ENCODE peak calls at places on chromosomes 5 and 9, in seven cellular contexts. One of them, this sample, is unnamed.

GRCh38 chr5:115787426-115787825 is 29.0 kb downstream of the CDO1 start:
- DNase-seq in fibroblast of lung: no peak
- DNase-seq in PC-9: no peak
- DNase-seq in MM.1S: no peak
- DNase-seq in transverse colon: no peak
- DNase-seq in upper lobe of right lung: no peak
- DNase-seq in psoas muscle: no peak
- DNase-seq in this sample: no peak

GRCh38 chr9:124110307-124110915 is 98.8 kb downstream of the LHX2 start:
- DNase-seq in fibroblast of lung: peak; percentile 58
- DNase-seq in PC-9: peak; percentile 70
- DNase-seq in MM.1S: peak; percentile 70
- DNase-seq in transverse colon: peak; percentile 53
- DNase-seq in upper lobe of right lung: peak; percentile 69
- DNase-seq in psoas muscle: peak; percentile 60
- DNase-seq in this sample: no peak

GRCh38 chr5:164010900-164011299 is 505.5 kb downstream of the MAT2B start:
- DNase-seq in fibroblast of lung: no peak
- DNase-seq in PC-9: no peak
- DNase-seq in MM.1S: no peak
- DNase-seq in transverse colon: no peak
- DNase-seq in upper lobe of right lung: no peak
- DNase-seq in psoas muscle: no peak
- DNase-seq in this sample: no peak

GRCh38 chr5:95760291-95761191 is 29.4 kb downstream of the RHOBTB3 start:
- DNase-seq in fibroblast of lung: peak; percentile 100
- DNase-seq in PC-9: peak; percentile 6
- DNase-seq in MM.1S: peak; percentile 92
- DNase-seq in transverse colon: no peak
- DNase-seq in upper lobe of right lung: no peak
- DNase-seq in psoas muscle: no peak
- DNase-seq in this sample: peak; percentile 91

GRCh38 chr5:54171645-54172384 is 138.6 kb downstream of the ARL15 start:
- DNase-seq in fibroblast of lung: peak; percentile 79
- DNase-seq in PC-9: no peak
- DNase-seq in MM.1S: peak; percentile 31
- DNase-seq in transverse colon: peak; percentile 17
- DNase-seq in upper lobe of right lung: no peak
- DNase-seq in psoas muscle: no peak
- DNase-seq in this sample: peak; percentile 38

GRCh38 chr5:127960126-127960744 is 123.3 kb upstream of the SLC12A2 start:
- DNase-seq in fibroblast of lung: no peak
- DNase-seq in PC-9: no peak
- DNase-seq in MM.1S: peak; percentile 16
- DNase-seq in transverse colon: no peak
- DNase-seq in upper lobe of right lung: no peak
- DNase-seq in psoas muscle: no peak
- DNase-seq in this sample: no peak

GRCh38 chr5:142931896-142932686 is 161.9 kb downstream of the ARHGAP26 start:
- DNase-seq in fibroblast of lung: no peak
- DNase-seq in PC-9: no peak
- DNase-seq in MM.1S: no peak
- DNase-seq in transverse colon: no peak
- DNase-seq in upper lobe of right lung: no peak
- DNase-seq in psoas muscle: no peak
- DNase-seq in this sample: no peak

GRCh38 chr9:35415769-35416427 is 74.0 kb upstream of the RUSC2 start:
- DNase-seq in fibroblast of lung: no peak
- DNase-seq in PC-9: no peak
- DNase-seq in MM.1S: no peak
- DNase-seq in transverse colon: no peak
- DNase-seq in upper lobe of right lung: no peak
- DNase-seq in psoas muscle: no peak
- DNase-seq in this sample: no peak

GRCh38 chr5:19987594-19988345 is at the start of gene CDH18:
- DNase-seq in fibroblast of lung: peak; percentile 69
- DNase-seq in PC-9: peak; percentile 67
- DNase-seq in MM.1S: no peak
- DNase-seq in transverse colon: no peak
- DNase-seq in upper lobe of right lung: peak; percentile 68
- DNase-seq in psoas muscle: peak; percentile 52
- DNase-seq in this sample: peak; percentile 28

GRCh38 chr5:139486201-139486600 is 3.6 kb upstream of the STING1 start:
- DNase-seq in fibroblast of lung: no peak
- DNase-seq in PC-9: no peak
- DNase-seq in MM.1S: no peak
- DNase-seq in transverse colon: no peak
- DNase-seq in upper lobe of right lung: no peak
- DNase-seq in psoas muscle: no peak
- DNase-seq in this sample: no peak

GRCh38 chr5:139475865-139476651 is 5.3 kb downstream of the SMIM33 start:
- DNase-seq in fibroblast of lung: no peak
- DNase-seq in PC-9: no peak
- DNase-seq in MM.1S: no peak
- DNase-seq in transverse colon: no peak
- DNase-seq in upper lobe of right lung: no peak
- DNase-seq in psoas muscle: no peak
- DNase-seq in this sample: no peak

GRCh38 chr5:139481122-139481533 is 1.4 kb downstream of the STING1 start:
- DNase-seq in fibroblast of lung: no peak
- DNase-seq in PC-9: peak; percentile 31
- DNase-seq in MM.1S: no peak
- DNase-seq in transverse colon: no peak
- DNase-seq in upper lobe of right lung: peak; percentile 77
- DNase-seq in psoas muscle: peak; percentile 57
- DNase-seq in this sample: peak; percentile 26

GRCh38 chr5:139482050-139482889 is at the start of gene STING1:
- DNase-seq in fibroblast of lung: peak; percentile 95
- DNase-seq in PC-9: peak; percentile 86
- DNase-seq in MM.1S: no peak
- DNase-seq in transverse colon: peak; percentile 89
- DNase-seq in upper lobe of right lung: peak; percentile 90
- DNase-seq in psoas muscle: peak; percentile 84
- DNase-seq in this sample: peak; percentile 94

GRCh38 chr5:139481580-139482049 is 943 bp downstream of the STING1 start:
- DNase-seq in fibroblast of lung: no peak
- DNase-seq in PC-9: no peak
- DNase-seq in MM.1S: no peak
- DNase-seq in transverse colon: peak; percentile 39
- DNase-seq in upper lobe of right lung: peak; percentile 73
- DNase-seq in psoas muscle: peak; percentile 63
- DNase-seq in this sample: peak; percentile 80
- TF ChIP-seq CTCF in fibroblast of lung: peak; percentile 32
- TF ChIP-seq CTCF in PC-9: no peak
- TF ChIP-seq CTCF in MM.1S: no peak
- TF ChIP-seq CTCF in transverse colon: peak; percentile 27
- TF ChIP-seq CTCF in upper lobe of right lung: peak; percentile 38
- TF ChIP-seq CTCF in psoas muscle: no peak
- TF ChIP-seq CTCF in this sample: peak; percentile 72

DNA sequence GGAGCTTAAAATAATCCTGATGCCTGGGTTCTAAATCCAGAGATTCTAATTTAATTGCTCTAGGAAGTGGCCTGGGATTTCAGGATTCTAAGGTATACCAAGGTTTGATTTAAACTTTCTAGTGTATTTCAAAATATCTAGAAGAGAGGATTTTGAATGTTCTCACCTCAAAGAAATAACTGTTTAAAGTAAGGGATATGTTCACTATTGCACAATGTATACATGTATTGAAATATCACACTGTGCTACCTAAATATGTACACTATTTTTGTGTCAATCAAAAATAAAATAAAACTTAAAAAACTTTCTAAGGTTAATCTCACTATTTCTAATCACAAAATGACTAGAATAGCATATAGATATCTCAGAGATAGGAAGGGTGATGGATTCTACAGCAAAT is 34.0 kb downstream of the TNFSF8 start:
- DNase-seq in fibroblast of lung: no peak
- DNase-seq in PC-9: no peak
- DNase-seq in MM.1S: no peak
- DNase-seq in transverse colon: no peak
- DNase-seq in upper lobe of right lung: no peak
- DNase-seq in psoas muscle: no peak
- DNase-seq in this sample: no peak
- H3K4me1 ChIP-seq in fibroblast of lung: peaks cover 32% of the 10 kb centered on the region
- H3K4me1 ChIP-seq in PC-9: peaks cover 38% of the 10 kb centered on the region
- H3K4me1 ChIP-seq in MM.1S: peaks cover 74% of the 10 kb centered on the region
- H3K4me1 ChIP-seq in transverse colon: peaks cover 17% of the 10 kb centered on the region
- H3K4me1 ChIP-seq in upper lobe of right lung: peaks cover 26% of the 10 kb centered on the region
- H3K4me1 ChIP-seq in psoas muscle: no peaks in the 10 kb centered on the region
- H3K4me1 ChIP-seq in this sample: peaks cover 27% of the 10 kb centered on the region

GRCh38 chr9:121563425-121563824 is 63.8 kb upstream of the GGTA1 start:
- DNase-seq in fibroblast of lung: no peak
- DNase-seq in PC-9: no peak
- DNase-seq in MM.1S: no peak
- DNase-seq in transverse colon: no peak
- DNase-seq in upper lobe of right lung: no peak
- DNase-seq in psoas muscle: no peak
- DNase-seq in this sample: no peak

GRCh38 chr9:121563881-121564460 is 64.3 kb upstream of the GGTA1 start:
- DNase-seq in fibroblast of lung: no peak
- DNase-seq in PC-9: no peak
- DNase-seq in MM.1S: no peak
- DNase-seq in transverse colon: no peak
- DNase-seq in upper lobe of right lung: no peak
- DNase-seq in psoas muscle: no peak
- DNase-seq in this sample: no peak

GRCh38 chr9:121560921-121561320 is 61.3 kb upstream of the GGTA1 start:
- DNase-seq in fibroblast of lung: no peak
- DNase-seq in PC-9: no peak
- DNase-seq in MM.1S: no peak
- DNase-seq in transverse colon: no peak
- DNase-seq in upper lobe of right lung: no peak
- DNase-seq in psoas muscle: no peak
- DNase-seq in this sample: no peak

GRCh38 chr9:121562261-121562780 is 62.7 kb upstream of the GGTA1 start:
- DNase-seq in fibroblast of lung: no peak
- DNase-seq in PC-9: no peak
- DNase-seq in MM.1S: no peak
- DNase-seq in transverse colon: no peak
- DNase-seq in upper lobe of right lung: no peak
- DNase-seq in psoas muscle: no peak
- DNase-seq in this sample: peak; percentile 83

DNA sequence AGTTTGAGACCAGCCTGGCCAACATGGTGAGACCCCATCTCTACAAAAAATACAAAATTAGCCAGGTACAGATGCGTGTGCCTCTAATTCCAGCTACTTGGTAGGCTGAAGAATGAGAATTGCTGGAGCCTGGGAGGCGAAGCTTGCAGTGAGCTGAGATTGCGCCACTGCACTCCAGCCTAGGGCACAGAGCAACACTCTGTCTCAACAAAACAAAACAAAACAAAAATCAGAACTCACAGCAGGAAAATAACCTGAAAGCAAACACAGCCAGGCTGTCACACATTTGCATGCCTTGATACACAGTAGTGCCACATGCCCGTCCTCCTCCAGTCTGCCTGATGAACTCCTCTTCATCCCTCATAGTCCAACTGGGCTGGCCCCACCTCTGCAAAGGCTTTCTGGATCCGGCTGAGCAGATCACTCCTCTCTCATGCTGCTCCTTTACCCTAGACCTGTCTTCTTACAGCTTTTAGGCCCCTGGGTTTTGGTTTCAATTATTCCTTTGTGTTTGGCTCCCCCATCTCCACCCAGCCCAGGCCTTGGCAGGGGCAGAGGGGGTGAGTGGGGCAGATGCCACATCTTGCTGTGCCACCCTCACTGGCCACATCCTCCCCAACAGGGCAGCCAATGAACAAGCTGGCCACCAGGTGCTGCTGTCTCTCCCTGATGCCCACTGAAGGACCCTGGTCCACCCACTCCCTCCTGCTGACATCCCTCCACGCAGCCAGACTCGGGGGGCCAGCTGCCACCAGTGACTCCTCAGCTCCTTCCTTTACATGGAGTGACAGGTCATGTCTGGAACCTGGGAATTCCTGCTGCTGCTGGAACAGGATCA is 62.0 kb upstream of the GGTA1 start:
- DNase-seq in fibroblast of lung: no peak
- DNase-seq in PC-9: no peak
- DNase-seq in MM.1S: no peak
- DNase-seq in transverse colon: no peak
- DNase-seq in upper lobe of right lung: no peak
- DNase-seq in psoas muscle: no peak
- DNase-seq in this sample: no peak
- TF ChIP-seq CTCF in fibroblast of lung: no peak
- TF ChIP-seq CTCF in PC-9: no peak
- TF ChIP-seq CTCF in MM.1S: no peak
- TF ChIP-seq CTCF in transverse colon: no peak
- TF ChIP-seq CTCF in upper lobe of right lung: no peak
- TF ChIP-seq CTCF in psoas muscle: no peak
- TF ChIP-seq CTCF in this sample: peak; percentile 18

GRCh38 chr9:134192311-134192950 is 28.1 kb upstream of the RNU6ATAC start:
- DNase-seq in fibroblast of lung: no peak
- DNase-seq in PC-9: no peak
- DNase-seq in MM.1S: no peak
- DNase-seq in transverse colon: no peak
- DNase-seq in upper lobe of right lung: peak; percentile 55
- DNase-seq in psoas muscle: no peak
- DNase-seq in this sample: no peak

GRCh38 chr9:134192951-134193731 is 28.8 kb upstream of the RNU6ATAC start:
- DNase-seq in fibroblast of lung: peak; percentile 35
- DNase-seq in PC-9: no peak
- DNase-seq in MM.1S: no peak
- DNase-seq in transverse colon: no peak
- DNase-seq in upper lobe of right lung: peak; percentile 74
- DNase-seq in psoas muscle: no peak
- DNase-seq in this sample: no peak

GRCh38 chr9:134190232-134191121 is 26.1 kb upstream of the RNU6ATAC start:
- DNase-seq in fibroblast of lung: no peak
- DNase-seq in PC-9: no peak
- DNase-seq in MM.1S: no peak
- DNase-seq in transverse colon: no peak
- DNase-seq in upper lobe of right lung: peak; percentile 56
- DNase-seq in psoas muscle: peak; percentile 77
- DNase-seq in this sample: no peak

GRCh38 chr9:134189475-134190231 is 25.3 kb upstream of the RNU6ATAC start:
- DNase-seq in fibroblast of lung: peak; percentile 55
- DNase-seq in PC-9: no peak
- DNase-seq in MM.1S: no peak
- DNase-seq in transverse colon: no peak
- DNase-seq in upper lobe of right lung: peak; percentile 55
- DNase-seq in psoas muscle: peak; percentile 66
- DNase-seq in this sample: no peak

DNA sequence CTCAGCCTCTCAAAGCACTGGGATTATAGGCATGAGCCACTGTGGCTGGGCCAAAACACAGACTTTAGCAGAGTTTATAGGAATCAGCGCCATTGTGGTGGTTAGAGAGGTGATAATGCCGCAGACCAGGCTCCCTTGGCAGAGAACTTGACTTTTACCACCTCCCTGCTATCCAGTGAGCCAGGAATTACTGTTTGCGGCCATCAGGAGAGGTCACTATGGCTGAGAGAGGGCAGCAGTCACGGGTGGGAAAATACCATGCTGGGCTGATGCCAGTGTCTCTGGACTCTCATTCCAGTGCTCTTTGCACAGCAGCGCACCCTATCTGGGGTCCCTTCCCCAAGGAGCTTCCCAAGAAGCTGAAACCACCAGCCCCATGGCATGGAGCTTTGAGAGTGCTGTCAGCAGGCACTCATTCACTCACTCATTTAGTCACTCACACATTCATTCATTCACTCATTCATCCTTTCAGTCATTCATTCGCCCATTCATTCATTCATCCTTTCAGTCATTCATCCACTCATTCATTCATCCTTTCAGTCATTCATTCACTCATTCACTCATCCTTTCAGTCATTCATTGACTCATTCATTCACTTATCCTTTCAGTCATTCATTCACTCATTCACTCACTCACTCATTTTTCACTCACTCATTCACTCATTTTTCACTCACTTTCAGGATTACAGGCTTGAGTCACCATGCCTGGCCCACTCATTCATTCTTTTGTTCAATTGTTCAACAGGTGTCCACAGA is 27.3 kb upstream of the RNU6ATAC start:
- DNase-seq in fibroblast of lung: no peak
- DNase-seq in PC-9: no peak
- DNase-seq in MM.1S: no peak
- DNase-seq in transverse colon: no peak
- DNase-seq in upper lobe of right lung: peak; percentile 25
- DNase-seq in psoas muscle: no peak
- DNase-seq in this sample: no peak
- H3K4me1 ChIP-seq in fibroblast of lung: no peaks in the 10 kb centered on the region
- H3K4me1 ChIP-seq in PC-9: no peaks in the 10 kb centered on the region
- H3K4me1 ChIP-seq in MM.1S: no peaks in the 10 kb centered on the region
- H3K4me1 ChIP-seq in transverse colon: peaks cover 11% of the 10 kb centered on the region
- H3K4me1 ChIP-seq in upper lobe of right lung: peaks cover 3% of the 10 kb centered on the region
- H3K4me1 ChIP-seq in psoas muscle: peaks cover 25% of the 10 kb centered on the region
- H3K4me1 ChIP-seq in this sample: no peaks in the 10 kb centered on the region

This sample was measured in foreskin keratinocyte.